ENCODE peak calls at places on chromosomes 16 and 17, in nine cellular contexts. P is CD8-positive, alpha-beta memory T cell; W is esophagus muscularis mucosa; L is SJSA1; Y is prostate gland; F is aorta; I is uterus; D is fibroblast of lung; H is ascending aorta. M is an unnamed sample.

GRCh38 chr17:34527121-34527907 is 52.1 kb upstream of the TMEM132E start:
- DNase-seq in P (no peak), W (no peak), L (no peak), Y (no peak), F (no peak), I (no peak), D (no peak), H (no peak), M (no peak)

GRCh38 chr17:19263621-19264010 is 26.4 kb downstream of the EPN2 start:
- DNase-seq in P (no peak), W (no peak), L (peak), Y (no peak), F (peak), I (no peak), D (peak), H (peak), M (no peak)

GRCh38 chr16:57226701-57227621 is 18.1 kb upstream of the ARL2BP start:
- DNase-seq in P (no peak), W (no peak), L (no peak), Y (no peak), F (no peak), I (no peak), D (no peak), H (no peak), M (no peak)

GRCh38 chr16:51409001-51409675 is 258.1 kb upstream of the SALL1 start:
- DNase-seq in P (no peak), W (no peak), L (no peak), Y (no peak), F (no peak), I (peak), D (peak), H (no peak), M (no peak)

GRCh38 chr17:55442953-55443683 is 21.5 kb upstream of the MMD start:
- DNase-seq in P (no peak), W (no peak), L (no peak), Y (no peak), F (no peak), I (no peak), D (peak), H (no peak), M (no peak)

GRCh38 chr17:10757067-10757466 is 27.2 kb upstream of the TMEM220 start:
- DNase-seq in P (no peak), W (no peak), L (no peak), Y (no peak), F (no peak), I (no peak), D (no peak), H (no peak), M (peak)

GRCh38 chr17:43983515-43984411 is 20.7 kb upstream of the NAGS start:
- DNase-seq in P (no peak), W (peak), L (no peak), Y (no peak), F (peak), I (no peak), D (no peak), H (no peak), M (no peak)

GRCh38 chr16:3458852-3459361 is 15.4 kb downstream of the NAA60 start:
- DNase-seq in P (no peak), W (no peak), L (no peak), Y (no peak), F (no peak), I (no peak), D (peak), H (peak), M (no peak)

GRCh38 chr16:51374346-51374745 is 223.3 kb upstream of the SALL1 start:
- DNase-seq in P (no peak), W (no peak), L (peak), Y (no peak), F (no peak), I (no peak), D (peak), H (no peak), M (no peak)

GRCh38 chr16:4309833-4310266 is 6.0 kb upstream of the GLIS2 start:
- DNase-seq in P (peak), W (no peak), L (peak), Y (no peak), F (peak), I (no peak), D (peak), H (peak), M (no peak)

GRCh38 chr16:57855188-57855587 is 52.9 kb upstream of the KIFC3 start:
- DNase-seq in P (no peak), W (no peak), L (no peak), Y (no peak), F (no peak), I (no peak), D (no peak), H (no peak), M (no peak)

GRCh38 chr17:82978765-82979349 is 100.6 kb upstream of the METRNL start:
- DNase-seq in P (no peak), W (peak), L (no peak), Y (no peak), F (no peak), I (no peak), D (no peak), H (no peak), M (no peak)

GRCh38 chr16:68951991-68952877 is 108.9 kb downstream of the TANGO6 start:
- DNase-seq in P (no peak), W (no peak), L (no peak), Y (no peak), F (no peak), I (no peak), D (no peak), H (no peak), M (no peak)

GRCh38 chr17:44222112-44222869 is 2.8 kb upstream of the UBTF start:
- DNase-seq in P (peak), W (peak), L (peak), Y (peak), F (peak), I (peak), D (peak), H (peak), M (no peak)

GRCh38 chr16:74837056-74837455 is 62.4 kb upstream of the FA2H start:
- DNase-seq in P (no peak), W (no peak), L (no peak), Y (peak), F (no peak), I (no peak), D (no peak), H (no peak), M (no peak)

GRCh38 chr16:72961115-72961832 is 86.7 kb downstream of the ZFHX3 start:
- DNase-seq in P (no peak), W (no peak), L (no peak), Y (no peak), F (no peak), I (no peak), D (peak), H (no peak), M (no peak)

GRCh38 chr16:65788434-65789147 is 577.9 kb upstream of the CDH5 start:
- DNase-seq in P (no peak), W (peak), L (no peak), Y (no peak), F (no peak), I (no peak), D (no peak), H (no peak), M (no peak)

GRCh38 chr17:73011016-73011486 is 81.4 kb downstream of the SLC39A11 start:
- DNase-seq in P (no peak), W (no peak), L (no peak), Y (no peak), F (no peak), I (no peak), D (no peak), H (no peak), M (no peak)

GRCh38 chr17:67221062-67221998 is 23.7 kb downstream of the HELZ start:
- DNase-seq in P (peak), W (no peak), L (no peak), Y (peak), F (no peak), I (no peak), D (peak), H (no peak), M (no peak)

GRCh38 chr17:71666047-71666446 is 454.8 kb upstream of the SOX9 start:
- DNase-seq in P (no peak), W (no peak), L (no peak), Y (no peak), F (no peak), I (no peak), D (no peak), H (no peak), M (no peak)

GRCh38 chr17:74037320-74037719 is 166.2 kb upstream of the RPL38 start:
- DNase-seq in P (no peak), W (no peak), L (no peak), Y (peak), F (peak), I (no peak), D (no peak), H (no peak), M (no peak)

GRCh38 chr17:81340606-81341346 is 45.7 kb upstream of the SLC38A10 start:
- DNase-seq in P (no peak), W (no peak), L (no peak), Y (no peak), F (no peak), I (no peak), D (peak), H (no peak), M (no peak)

GRCh38 chr16:54178491-54178976 is 108.1 kb downstream of the IRX3 start:
- DNase-seq in P (no peak), W (no peak), L (no peak), Y (no peak), F (no peak), I (no peak), D (no peak), H (no peak), M (no peak)

GRCh38 chr16:35533683-35534082 is 2074.3 kb downstream of the TP53TG3F start:
- DNase-seq in P (no peak), W (no peak), L (no peak), Y (no peak), F (no peak), I (no peak), D (no peak), H (no peak), M (no peak)

GRCh38 chr17:27946521-27946920 is 53.4 kb upstream of the LYRM9 start:
- DNase-seq in P (no peak), W (no peak), L (no peak), Y (no peak), F (no peak), I (no peak), D (no peak), H (no peak), M (no peak)

GRCh38 chr16:23182675-23183485 is at the start of gene SCNN1G:
- DNase-seq in P (no peak), W (no peak), L (peak), Y (no peak), F (no peak), I (peak), D (no peak), H (no peak), M (no peak)

GRCh38 chr16:23185661-23186060 is 3.1 kb downstream of the SCNN1G start:
- DNase-seq in P (no peak), W (no peak), L (no peak), Y (no peak), F (no peak), I (no peak), D (no peak), H (no peak), M (no peak)

GRCh38 chr16:23183486-23183862 is 929 bp downstream of the SCNN1G start:
- DNase-seq in P (no peak), W (no peak), L (no peak), Y (no peak), F (no peak), I (no peak), D (no peak), H (no peak), M (no peak)

GRCh38 chr16:23181506-23181905 is 1.0 kb upstream of the SCNN1G start:
- DNase-seq in P (no peak), W (no peak), L (no peak), Y (no peak), F (no peak), I (no peak), D (no peak), H (no peak), M (no peak)

GRCh38 chr16:23182206-23182674 is 305 bp upstream of the SCNN1G start:
- DNase-seq in P (peak), W (no peak), L (peak), Y (peak), F (peak), I (peak), D (peak), H (peak), M (peak)
- H3K4me3 ChIP-seq in P (no peak), W (peak), L (no peak), Y (peak), F (peak), I (no peak), D (no peak), H (peak), M (peak)

GRCh38 chr17:8724451-8724850 is 20.2 kb downstream of the CCDC42 start:
- DNase-seq in P (no peak), W (no peak), L (no peak), Y (no peak), F (no peak), I (no peak), D (no peak), H (no peak), M (no peak)

GRCh38 chr17:8728251-8728925 is 16.2 kb downstream of the CCDC42 start:
- DNase-seq in P (no peak), W (no peak), L (no peak), Y (no peak), F (no peak), I (no peak), D (no peak), H (peak), M (no peak)

GRCh38 chr17:8725881-8726280 is 18.8 kb downstream of the CCDC42 start:
- DNase-seq in P (no peak), W (no peak), L (no peak), Y (no peak), F (no peak), I (no peak), D (no peak), H (no peak), M (no peak)

GRCh38 chr17:8726951-8727555 is 17.6 kb downstream of the CCDC42 start:
- DNase-seq in P (no peak), W (no peak), L (peak), Y (no peak), F (no peak), I (no peak), D (peak), H (peak), M (no peak)

GRCh38 chr17:8726477-8726876 is 18.2 kb downstream of the CCDC42 start:
- DNase-seq in P (no peak), W (no peak), L (no peak), Y (no peak), F (no peak), I (no peak), D (no peak), H (peak), M (no peak)
- H3K4me3 ChIP-seq in P (no peak), W (no peak), L (no peak), Y (no peak), F (no peak), I (no peak), D (no peak), H (no peak), M (no peak)

GRCh38 chr17:4744999-4745969 is 5.6 kb upstream of the CXCL16 start:
- DNase-seq in P (no peak), W (no peak), L (no peak), Y (no peak), F (no peak), I (no peak), D (no peak), H (no peak), M (no peak)
- H3K4me3 ChIP-seq in P (no peak), W (no peak), L (no peak), Y (no peak), F (no peak), I (no peak), D (no peak), H (no peak), M (no peak)

GRCh38 chr16:19170043-19170655 is 2.1 kb downstream of the SYT17 start:
- DNase-seq in P (no peak), W (no peak), L (no peak), Y (no peak), F (no peak), I (no peak), D (no peak), H (no peak), M (no peak)

GRCh38 chr16:19168173-19169080 is at the start of gene SYT17:
- DNase-seq in P (no peak), W (no peak), L (peak), Y (peak), F (no peak), I (no peak), D (no peak), H (no peak), M (no peak)

GRCh38 chr16:19167710-19168172 is 299 bp upstream of the SYT17 start:
- DNase-seq in P (no peak), W (no peak), L (peak), Y (peak), F (peak), I (peak), D (peak), H (peak), M (peak)

GRCh38 chr16:19166500-19166899 is 1.5 kb upstream of the SYT17 start:
- DNase-seq in P (no peak), W (no peak), L (no peak), Y (no peak), F (no peak), I (no peak), D (no peak), H (no peak), M (no peak)

GRCh38 chr16:19169081-19169639 is 1.1 kb downstream of the SYT17 start:
- DNase-seq in P (no peak), W (no peak), L (no peak), Y (no peak), F (no peak), I (no peak), D (no peak), H (no peak), M (no peak)
- H3K4me3 ChIP-seq in P (no peak), W (peak), L (no peak), Y (peak), F (no peak), I (no peak), D (no peak), H (no peak), M (peak)

DNA sequence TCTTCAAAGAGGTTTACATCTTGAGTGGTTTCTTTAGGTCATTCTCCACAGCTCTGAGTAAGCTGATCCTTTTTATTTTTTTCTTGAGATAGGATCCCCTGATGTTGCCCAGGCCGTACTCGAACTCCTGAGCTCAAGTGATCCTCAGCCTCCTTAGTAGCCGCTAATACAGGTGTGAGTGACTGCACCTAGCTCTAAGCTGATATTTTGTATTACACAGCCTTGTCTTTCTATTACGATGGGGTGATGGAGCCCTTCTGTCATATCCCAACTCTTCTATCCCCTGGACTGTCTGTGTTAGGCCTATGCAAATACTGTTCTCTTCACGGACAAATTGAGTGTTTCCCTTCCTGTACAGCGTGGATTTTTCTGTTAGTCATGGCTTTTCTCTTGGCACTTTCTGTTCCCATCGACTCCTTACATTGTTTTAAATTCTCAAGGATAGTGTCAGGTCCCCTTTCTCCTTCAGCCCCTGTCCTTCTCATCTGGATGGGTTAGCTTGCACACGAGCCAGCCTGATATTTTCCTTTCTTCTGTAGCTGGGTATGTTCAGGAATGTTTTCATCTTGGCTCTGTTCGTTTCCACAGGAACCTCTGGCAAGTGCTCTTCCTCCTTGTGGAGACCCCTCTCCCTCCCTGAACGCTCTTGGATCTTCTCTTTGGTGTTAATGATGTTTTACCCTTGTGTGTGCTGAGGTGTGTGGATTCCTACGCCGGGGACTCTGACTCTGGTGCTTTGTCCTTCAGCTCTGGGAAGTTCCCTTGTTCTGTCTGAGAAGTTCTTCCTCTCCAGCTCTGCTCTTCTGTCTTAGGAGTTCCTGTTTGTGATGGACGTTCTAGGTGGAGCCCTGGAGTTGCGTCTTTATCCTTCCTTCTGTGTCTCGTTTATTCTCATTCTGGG is 2.3 kb downstream of the BANP start:
- DNase-seq in P (no peak), W (no peak), L (no peak), Y (no peak), F (no peak), I (no peak), D (no peak), H (no peak), M (no peak)
- H3K4me3 ChIP-seq in P (no peak), W (no peak), L (no peak), Y (no peak), F (no peak), I (no peak), D (no peak), H (no peak), M (peak)